ENCODE peak calls at places on chromosomes 11 and 22, in eight cellular contexts. One of them, this sample, is unnamed.

GRCh38 chr11:121389651-121390050 is 62.5 kb upstream of the SORL1 start:
- DNase-seq in transverse colon: no peak
- DNase-seq in breast epithelium: no peak
- DNase-seq in HCT116: no peak
- DNase-seq in H1: no peak
- DNase-seq in endothelial cell of umbilical vein: no peak
- DNase-seq in vagina: no peak
- DNase-seq in K562: no peak
- DNase-seq in this sample: no peak

GRCh38 chr22:44272330-44272729 is 40.4 kb downstream of the SHISAL1 start:
- DNase-seq in transverse colon: no peak
- DNase-seq in breast epithelium: no peak
- DNase-seq in HCT116: no peak
- DNase-seq in H1: no peak
- DNase-seq in endothelial cell of umbilical vein: no peak
- DNase-seq in vagina: no peak
- DNase-seq in K562: no peak
- DNase-seq in this sample: no peak

GRCh38 chr11:125210112-125210511 is 45.6 kb downstream of the PKNOX2 start:
- DNase-seq in transverse colon: no peak
- DNase-seq in breast epithelium: no peak
- DNase-seq in HCT116: no peak
- DNase-seq in H1: no peak
- DNase-seq in endothelial cell of umbilical vein: no peak
- DNase-seq in vagina: no peak
- DNase-seq in K562: no peak
- DNase-seq in this sample: no peak

GRCh38 chr11:19597194-19597593 is 115.4 kb upstream of the NAV2 start:
- DNase-seq in transverse colon: no peak
- DNase-seq in breast epithelium: no peak
- DNase-seq in HCT116: no peak
- DNase-seq in H1: no peak
- DNase-seq in endothelial cell of umbilical vein: peak; percentile 68
- DNase-seq in vagina: no peak
- DNase-seq in K562: no peak
- DNase-seq in this sample: no peak

GRCh38 chr11:10305262-10305963 is 540 bp downstream of the ADM start:
- DNase-seq in transverse colon: peak; percentile 51
- DNase-seq in breast epithelium: no peak
- DNase-seq in HCT116: no peak
- DNase-seq in H1: no peak
- DNase-seq in endothelial cell of umbilical vein: no peak
- DNase-seq in vagina: no peak
- DNase-seq in K562: no peak
- DNase-seq in this sample: peak; percentile 64

GRCh38 chr22:44080936-44081853 is 57.1 kb downstream of the PARVB start:
- DNase-seq in transverse colon: peak; percentile 75
- DNase-seq in breast epithelium: peak; percentile 76
- DNase-seq in HCT116: peak; percentile 29
- DNase-seq in H1: peak; percentile 31
- DNase-seq in endothelial cell of umbilical vein: peak; percentile 51
- DNase-seq in vagina: no peak
- DNase-seq in K562: peak; percentile 66
- DNase-seq in this sample: peak; percentile 79

GRCh38 chr22:19199479-19199878 is 20.9 kb upstream of the SLC25A1 start:
- DNase-seq in transverse colon: no peak
- DNase-seq in breast epithelium: no peak
- DNase-seq in HCT116: no peak
- DNase-seq in H1: no peak
- DNase-seq in endothelial cell of umbilical vein: no peak
- DNase-seq in vagina: no peak
- DNase-seq in K562: no peak
- DNase-seq in this sample: no peak

GRCh38 chr11:75891947-75892739 is 77.1 kb downstream of the UVRAG start:
- DNase-seq in transverse colon: no peak
- DNase-seq in breast epithelium: no peak
- DNase-seq in HCT116: no peak
- DNase-seq in H1: no peak
- DNase-seq in endothelial cell of umbilical vein: no peak
- DNase-seq in vagina: no peak
- DNase-seq in K562: no peak
- DNase-seq in this sample: no peak

GRCh38 chr11:9280655-9281301 is 15.6 kb upstream of the DENND5A start:
- DNase-seq in transverse colon: peak; percentile 45
- DNase-seq in breast epithelium: no peak
- DNase-seq in HCT116: no peak
- DNase-seq in H1: no peak
- DNase-seq in endothelial cell of umbilical vein: peak; percentile 41
- DNase-seq in vagina: peak; percentile 27
- DNase-seq in K562: no peak
- DNase-seq in this sample: no peak

GRCh38 chr11:43547411-43547718 is 133.2 kb upstream of the HSD17B12 start:
- DNase-seq in transverse colon: no peak
- DNase-seq in breast epithelium: no peak
- DNase-seq in HCT116: no peak
- DNase-seq in H1: no peak
- DNase-seq in endothelial cell of umbilical vein: no peak
- DNase-seq in vagina: no peak
- DNase-seq in K562: no peak
- DNase-seq in this sample: peak; percentile 71

GRCh38 chr22:38317995-38318715 is 922 bp upstream of the CSNK1E start:
- DNase-seq in transverse colon: peak; percentile 85
- DNase-seq in breast epithelium: peak; percentile 86
- DNase-seq in HCT116: peak; percentile 81
- DNase-seq in H1: no peak
- DNase-seq in endothelial cell of umbilical vein: peak; percentile 83
- DNase-seq in vagina: no peak
- DNase-seq in K562: peak; percentile 69
- DNase-seq in this sample: peak; percentile 83

GRCh38 chr11:134818531-134818930 is 406.5 kb upstream of the B3GAT1 start:
- DNase-seq in transverse colon: no peak
- DNase-seq in breast epithelium: no peak
- DNase-seq in HCT116: no peak
- DNase-seq in H1: peak; percentile 41
- DNase-seq in endothelial cell of umbilical vein: no peak
- DNase-seq in vagina: no peak
- DNase-seq in K562: no peak
- DNase-seq in this sample: no peak

GRCh38 chr22:46984751-46985506 is 222.5 kb downstream of the TBC1D22A start:
- DNase-seq in transverse colon: no peak
- DNase-seq in breast epithelium: no peak
- DNase-seq in HCT116: peak; percentile 41
- DNase-seq in H1: no peak
- DNase-seq in endothelial cell of umbilical vein: peak; percentile 67
- DNase-seq in vagina: no peak
- DNase-seq in K562: no peak
- DNase-seq in this sample: no peak

GRCh38 chr22:42604403-42604802 is 10.3 kb downstream of the POLDIP3 start:
- DNase-seq in transverse colon: no peak
- DNase-seq in breast epithelium: no peak
- DNase-seq in HCT116: no peak
- DNase-seq in H1: no peak
- DNase-seq in endothelial cell of umbilical vein: no peak
- DNase-seq in vagina: no peak
- DNase-seq in K562: no peak
- DNase-seq in this sample: no peak
- H3K4me1 ChIP-seq in transverse colon: peaks cover 41% of the 10 kb centered on the region
- H3K4me1 ChIP-seq in breast epithelium: peaks cover 9% of the 10 kb centered on the region
- H3K4me1 ChIP-seq in HCT116: peaks cover 10% of the 10 kb centered on the region
- H3K4me1 ChIP-seq in H1: peaks cover 4% of the 10 kb centered on the region
- H3K4me1 ChIP-seq in endothelial cell of umbilical vein: peaks cover 11% of the 10 kb centered on the region
- H3K4me1 ChIP-seq in vagina: peaks cover 43% of the 10 kb centered on the region
- H3K4me1 ChIP-seq in K562: no peaks in the 10 kb centered on the region
- H3K4me1 ChIP-seq in this sample: peaks cover 55% of the 10 kb centered on the region

GRCh38 chr11:14356342-14356741 is 2.6 kb downstream of the RRAS2 start:
- DNase-seq in transverse colon: no peak
- DNase-seq in breast epithelium: no peak
- DNase-seq in HCT116: no peak
- DNase-seq in H1: no peak
- DNase-seq in endothelial cell of umbilical vein: no peak
- DNase-seq in vagina: no peak
- DNase-seq in K562: no peak
- DNase-seq in this sample: no peak

GRCh38 chr11:14360976-14361375 is 2.0 kb upstream of the RRAS2 start:
- DNase-seq in transverse colon: no peak
- DNase-seq in breast epithelium: no peak
- DNase-seq in HCT116: no peak
- DNase-seq in H1: no peak
- DNase-seq in endothelial cell of umbilical vein: no peak
- DNase-seq in vagina: no peak
- DNase-seq in K562: no peak
- DNase-seq in this sample: no peak

GRCh38 chr11:14358729-14359439 is at the start of gene RRAS2:
- DNase-seq in transverse colon: peak; percentile 81
- DNase-seq in breast epithelium: peak; percentile 70
- DNase-seq in HCT116: peak; percentile 33
- DNase-seq in H1: no peak
- DNase-seq in endothelial cell of umbilical vein: peak; percentile 77
- DNase-seq in vagina: no peak
- DNase-seq in K562: peak; percentile 84
- DNase-seq in this sample: peak; percentile 71

GRCh38 chr11:14359573-14360031 is 619 bp upstream of the RRAS2 start:
- DNase-seq in transverse colon: no peak
- DNase-seq in breast epithelium: no peak
- DNase-seq in HCT116: no peak
- DNase-seq in H1: no peak
- DNase-seq in endothelial cell of umbilical vein: no peak
- DNase-seq in vagina: no peak
- DNase-seq in K562: no peak
- DNase-seq in this sample: no peak

DNA sequence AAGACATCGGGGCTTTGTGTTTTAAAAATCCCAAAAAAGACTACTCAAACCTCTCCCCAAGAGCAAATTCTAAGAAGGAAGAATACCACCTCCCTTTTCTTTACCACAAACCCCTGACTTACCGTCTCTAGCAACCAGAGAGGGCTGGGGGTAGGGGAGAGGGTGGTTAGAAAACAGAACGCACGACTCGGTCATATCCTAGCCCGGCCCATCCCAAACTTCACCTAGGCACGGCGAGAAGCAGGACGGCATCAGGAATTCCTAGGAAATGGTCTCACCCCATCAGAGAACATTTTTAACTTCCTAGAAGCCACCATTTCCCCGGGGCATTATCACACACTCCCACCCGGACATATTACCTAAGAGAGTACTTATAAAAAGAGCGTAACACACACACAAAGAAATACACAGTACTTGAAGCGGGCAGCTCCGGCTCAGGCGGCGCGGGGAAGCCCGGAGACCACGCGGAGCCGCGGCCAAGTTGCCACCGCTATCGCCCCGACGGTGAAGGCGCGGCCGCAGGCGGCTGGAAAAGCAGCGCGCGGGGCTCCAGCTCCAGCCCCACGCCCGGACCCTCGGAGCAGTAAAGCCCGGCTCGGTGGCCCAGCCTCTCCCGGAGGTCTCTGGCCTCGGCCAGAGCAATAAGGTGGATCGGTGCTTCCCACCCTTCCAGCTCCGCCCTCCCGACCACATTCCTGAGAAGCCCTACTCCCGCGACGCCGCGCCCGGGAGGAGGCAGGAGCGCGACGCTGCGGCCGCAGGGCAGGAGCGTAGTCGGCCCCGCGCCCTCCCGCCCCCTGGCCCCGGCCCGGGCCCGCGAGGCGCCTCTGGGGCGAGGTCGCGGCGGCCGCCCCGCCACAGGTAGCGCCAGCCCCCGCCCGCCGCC is 897 bp downstream of the RRAS2 start:
- DNase-seq in transverse colon: peak; percentile 73
- DNase-seq in breast epithelium: no peak
- DNase-seq in HCT116: peak; percentile 37
- DNase-seq in H1: no peak
- DNase-seq in endothelial cell of umbilical vein: peak; percentile 65
- DNase-seq in vagina: no peak
- DNase-seq in K562: peak; percentile 75
- DNase-seq in this sample: peak; percentile 92
- TF ChIP-seq POLR2AphosphoS5 in transverse colon: peak; percentile 14
- TF ChIP-seq POLR2AphosphoS5 in breast epithelium: peak; percentile 7
- TF ChIP-seq POLR2AphosphoS5 in HCT116: peak; percentile 22
- TF ChIP-seq POLR2AphosphoS5 in H1: no peak
- TF ChIP-seq POLR2AphosphoS5 in endothelial cell of umbilical vein: peak; percentile 65
- TF ChIP-seq POLR2AphosphoS5 in vagina: no peak
- TF ChIP-seq POLR2AphosphoS5 in K562: no peak
- TF ChIP-seq POLR2AphosphoS5 in this sample: no peak

GRCh38 chr11:27234043-27234668 is 128.9 kb downstream of the CCDC34 start:
- DNase-seq in transverse colon: peak; percentile 56
- DNase-seq in breast epithelium: no peak
- DNase-seq in HCT116: no peak
- DNase-seq in H1: no peak
- DNase-seq in endothelial cell of umbilical vein: no peak
- DNase-seq in vagina: peak; percentile 96
- DNase-seq in K562: no peak
- DNase-seq in this sample: no peak

GRCh38 chr11:27233654-27234042 is 129.4 kb downstream of the CCDC34 start:
- DNase-seq in transverse colon: peak; percentile 9
- DNase-seq in breast epithelium: no peak
- DNase-seq in HCT116: no peak
- DNase-seq in H1: no peak
- DNase-seq in endothelial cell of umbilical vein: no peak
- DNase-seq in vagina: no peak
- DNase-seq in K562: no peak
- DNase-seq in this sample: no peak

GRCh38 chr11:27237641-27238040 is 125.4 kb downstream of the CCDC34 start:
- DNase-seq in transverse colon: peak; percentile 51
- DNase-seq in breast epithelium: no peak
- DNase-seq in HCT116: no peak
- DNase-seq in H1: no peak
- DNase-seq in endothelial cell of umbilical vein: no peak
- DNase-seq in vagina: no peak
- DNase-seq in K562: no peak
- DNase-seq in this sample: no peak

GRCh38 chr11:27231519-27231918 is 131.5 kb downstream of the CCDC34 start:
- DNase-seq in transverse colon: no peak
- DNase-seq in breast epithelium: no peak
- DNase-seq in HCT116: no peak
- DNase-seq in H1: no peak
- DNase-seq in endothelial cell of umbilical vein: no peak
- DNase-seq in vagina: no peak
- DNase-seq in K562: no peak
- DNase-seq in this sample: no peak

DNA sequence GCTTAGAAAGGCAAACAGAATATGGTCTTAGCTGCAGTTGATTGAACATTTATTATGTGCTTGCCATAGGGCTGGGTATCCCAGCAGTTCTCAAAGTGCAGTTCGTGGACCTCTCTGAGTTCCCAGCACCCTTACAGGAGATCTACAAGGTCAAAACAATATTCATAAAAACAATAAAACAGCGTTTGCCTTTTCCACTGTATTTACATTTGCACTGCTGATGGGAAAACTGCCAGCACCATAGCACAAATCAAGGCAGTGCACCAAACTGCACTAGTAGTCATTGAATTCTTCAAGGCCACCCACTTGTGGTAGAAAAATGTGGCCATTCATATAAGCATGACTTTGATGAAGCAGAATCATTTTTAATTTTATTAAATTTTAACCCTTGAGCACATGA is 128.1 kb downstream of the CCDC34 start:
- DNase-seq in transverse colon: peak; percentile 29
- DNase-seq in breast epithelium: no peak
- DNase-seq in HCT116: no peak
- DNase-seq in H1: no peak
- DNase-seq in endothelial cell of umbilical vein: no peak
- DNase-seq in vagina: no peak
- DNase-seq in K562: no peak
- DNase-seq in this sample: no peak
- H3K27ac ChIP-seq in transverse colon: peak overlapping the region; percentile 44
- H3K27ac ChIP-seq in breast epithelium: no peak overlapping the region
- H3K27ac ChIP-seq in HCT116: no peak overlapping the region
- H3K27ac ChIP-seq in H1: no peak overlapping the region
- H3K27ac ChIP-seq in endothelial cell of umbilical vein: no peak overlapping the region
- H3K27ac ChIP-seq in vagina: no peak overlapping the region
- H3K27ac ChIP-seq in K562: no peak overlapping the region
- H3K27ac ChIP-seq in this sample: no peak overlapping the region

GRCh38 chr22:26430600-26430999 is 1.5 kb downstream of the ASPHD2 start:
- DNase-seq in transverse colon: no peak
- DNase-seq in breast epithelium: no peak
- DNase-seq in HCT116: no peak
- DNase-seq in H1: no peak
- DNase-seq in endothelial cell of umbilical vein: peak; percentile 10
- DNase-seq in vagina: no peak
- DNase-seq in K562: no peak
- DNase-seq in this sample: no peak
- H3K4me1 ChIP-seq in transverse colon: peaks cover 13% of the 10 kb centered on the region
- H3K4me1 ChIP-seq in breast epithelium: no peaks in the 10 kb centered on the region
- H3K4me1 ChIP-seq in HCT116: peaks cover 6% of the 10 kb centered on the region
- H3K4me1 ChIP-seq in H1: peaks cover 5% of the 10 kb centered on the region
- H3K4me1 ChIP-seq in endothelial cell of umbilical vein: peaks cover 14% of the 10 kb centered on the region
- H3K4me1 ChIP-seq in vagina: peaks cover 13% of the 10 kb centered on the region
- H3K4me1 ChIP-seq in K562: peaks cover 27% of the 10 kb centered on the region
- H3K4me1 ChIP-seq in this sample: peaks cover 5% of the 10 kb centered on the region